ENCODE peak calls at places on chromosomes 4 and X, in seven cellular contexts. One of them, this sample, is unnamed.

GRCh38 chr4:4533461-4534169 is 8.2 kb downstream of the STX18 start:
- DNase-seq in COLO829: no peak
- DNase-seq in T-cell: no peak
- DNase-seq in CD8-positive, alpha-beta T cell: no peak
- DNase-seq in NCI-H2081 treated with DMSO at 0.1 percent for 48 hours: no peak
- DNase-seq in AG08395: no peak
- DNase-seq in RPMI8226: no peak
- DNase-seq in this sample: no peak

GRCh38 chrX:37652589-37653271 is 32.9 kb upstream of the XK start:
- DNase-seq in CD8-positive, alpha-beta T cell: no peak
- DNase-seq in COLO829: no peak
- DNase-seq in RPMI8226: no peak
- DNase-seq in T-cell: no peak
- DNase-seq in AG08395: no peak
- DNase-seq in NCI-H2081 treated with DMSO at 0.1 percent for 48 hours: no peak
- DNase-seq in this sample: no peak

GRCh38 chr4:91362125-91362524 is 941.6 kb upstream of the GRID2 start:
- DNase-seq in AG08395: no peak
- DNase-seq in COLO829: no peak
- DNase-seq in CD8-positive, alpha-beta T cell: no peak
- DNase-seq in NCI-H2081 treated with DMSO at 0.1 percent for 48 hours: no peak
- DNase-seq in T-cell: no peak
- DNase-seq in RPMI8226: no peak
- DNase-seq in this sample: no peak

GRCh38 chr4:183995489-183996049 is 90.5 kb downstream of the STOX2 start:
- DNase-seq in AG08395: peak; percentile 8
- DNase-seq in CD8-positive, alpha-beta T cell: no peak
- DNase-seq in COLO829: no peak
- DNase-seq in RPMI8226: no peak
- DNase-seq in NCI-H2081 treated with DMSO at 0.1 percent for 48 hours: no peak
- DNase-seq in T-cell: no peak
- DNase-seq in this sample: no peak

GRCh38 chrX:12446342-12447075 is 308.2 kb downstream of the FRMPD4 start:
- DNase-seq in CD8-positive, alpha-beta T cell: no peak
- DNase-seq in COLO829: no peak
- DNase-seq in T-cell: no peak
- DNase-seq in RPMI8226: no peak
- DNase-seq in NCI-H2081 treated with DMSO at 0.1 percent for 48 hours: no peak
- DNase-seq in AG08395: no peak
- DNase-seq in this sample: no peak

GRCh38 chr4:151361126-151361525 is 35.7 kb upstream of the SH3D19 start:
- DNase-seq in NCI-H2081 treated with DMSO at 0.1 percent for 48 hours: no peak
- DNase-seq in T-cell: no peak
- DNase-seq in AG08395: no peak
- DNase-seq in COLO829: no peak
- DNase-seq in CD8-positive, alpha-beta T cell: no peak
- DNase-seq in RPMI8226: no peak
- DNase-seq in this sample: no peak

GRCh38 chr4:36224969-36225903 is 19.1 kb downstream of the ARAP2 start:
- DNase-seq in CD8-positive, alpha-beta T cell: no peak
- DNase-seq in COLO829: peak; percentile 38
- DNase-seq in AG08395: no peak
- DNase-seq in T-cell: no peak
- DNase-seq in RPMI8226: no peak
- DNase-seq in NCI-H2081 treated with DMSO at 0.1 percent for 48 hours: no peak
- DNase-seq in this sample: no peak

GRCh38 chrX:45300638-45301037 is 100.0 kb upstream of the DIPK2B start:
- DNase-seq in CD8-positive, alpha-beta T cell: no peak
- DNase-seq in AG08395: no peak
- DNase-seq in NCI-H2081 treated with DMSO at 0.1 percent for 48 hours: no peak
- DNase-seq in T-cell: no peak
- DNase-seq in RPMI8226: no peak
- DNase-seq in COLO829: no peak
- DNase-seq in this sample: no peak

GRCh38 chr4:45453258-45453841 is 670.5 kb downstream of the GABRG1 start:
- DNase-seq in AG08395: no peak
- DNase-seq in RPMI8226: peak; percentile 17
- DNase-seq in NCI-H2081 treated with DMSO at 0.1 percent for 48 hours: peak; percentile 5
- DNase-seq in CD8-positive, alpha-beta T cell: no peak
- DNase-seq in COLO829: peak; percentile 8
- DNase-seq in T-cell: no peak
- DNase-seq in this sample: no peak

GRCh38 chrX:3216581-3216980 is 129.9 kb downstream of the MXRA5 start:
- DNase-seq in COLO829: no peak
- DNase-seq in RPMI8226: no peak
- DNase-seq in T-cell: no peak
- DNase-seq in CD8-positive, alpha-beta T cell: no peak
- DNase-seq in AG08395: peak; percentile 52
- DNase-seq in NCI-H2081 treated with DMSO at 0.1 percent for 48 hours: no peak
- DNase-seq in this sample: no peak

GRCh38 chrX:50903387-50904027 is 7.0 kb upstream of the BMP15 start:
- DNase-seq in AG08395: peak; percentile 52
- DNase-seq in T-cell: no peak
- DNase-seq in COLO829: peak; percentile 50
- DNase-seq in RPMI8226: peak; percentile 5
- DNase-seq in NCI-H2081 treated with DMSO at 0.1 percent for 48 hours: no peak
- DNase-seq in CD8-positive, alpha-beta T cell: no peak
- DNase-seq in this sample: no peak

GRCh38 chrX:5976332-5976731 is 252.3 kb downstream of the NLGN4X start:
- DNase-seq in RPMI8226: no peak
- DNase-seq in CD8-positive, alpha-beta T cell: no peak
- DNase-seq in AG08395: no peak
- DNase-seq in NCI-H2081 treated with DMSO at 0.1 percent for 48 hours: no peak
- DNase-seq in COLO829: no peak
- DNase-seq in T-cell: no peak
- DNase-seq in this sample: no peak

GRCh38 chr4:122285285-122285684 is 93.5 kb upstream of the ADAD1 start:
- DNase-seq in AG08395: peak; percentile 16
- DNase-seq in RPMI8226: no peak
- DNase-seq in T-cell: no peak
- DNase-seq in COLO829: peak; percentile 6
- DNase-seq in CD8-positive, alpha-beta T cell: no peak
- DNase-seq in NCI-H2081 treated with DMSO at 0.1 percent for 48 hours: no peak
- DNase-seq in this sample: no peak

GRCh38 chr4:118373614-118374255 is 20.9 kb upstream of the PRSS12 start:
- DNase-seq in T-cell: no peak
- DNase-seq in RPMI8226: no peak
- DNase-seq in AG08395: peak; percentile 51
- DNase-seq in NCI-H2081 treated with DMSO at 0.1 percent for 48 hours: no peak
- DNase-seq in COLO829: no peak
- DNase-seq in CD8-positive, alpha-beta T cell: no peak
- DNase-seq in this sample: no peak

GRCh38 chr4:23770011-23770410 is 119.8 kb downstream of the PPARGC1A start:
- DNase-seq in COLO829: peak; percentile 3
- DNase-seq in NCI-H2081 treated with DMSO at 0.1 percent for 48 hours: no peak
- DNase-seq in RPMI8226: no peak
- DNase-seq in AG08395: peak; percentile 34
- DNase-seq in T-cell: no peak
- DNase-seq in CD8-positive, alpha-beta T cell: no peak
- DNase-seq in this sample: no peak

GRCh38 chr4:146224331-146224966 is 10.1 kb downstream of the REELD1 start:
- DNase-seq in COLO829: no peak
- DNase-seq in CD8-positive, alpha-beta T cell: no peak
- DNase-seq in RPMI8226: no peak
- DNase-seq in T-cell: no peak
- DNase-seq in AG08395: no peak
- DNase-seq in NCI-H2081 treated with DMSO at 0.1 percent for 48 hours: no peak
- DNase-seq in this sample: no peak

GRCh38 chr4:105714071-105714521 is 5.5 kb downstream of the GSTCD start:
- DNase-seq in AG08395: no peak
- DNase-seq in COLO829: no peak
- DNase-seq in RPMI8226: peak; percentile 69
- DNase-seq in T-cell: no peak
- DNase-seq in NCI-H2081 treated with DMSO at 0.1 percent for 48 hours: no peak
- DNase-seq in CD8-positive, alpha-beta T cell: no peak
- DNase-seq in this sample: no peak

GRCh38 chr4:185912779-185913178 is 100.8 kb upstream of the SORBS2 start:
- DNase-seq in CD8-positive, alpha-beta T cell: no peak
- DNase-seq in T-cell: no peak
- DNase-seq in AG08395: peak; percentile 17
- DNase-seq in NCI-H2081 treated with DMSO at 0.1 percent for 48 hours: peak; percentile 82
- DNase-seq in RPMI8226: no peak
- DNase-seq in COLO829: no peak
- DNase-seq in this sample: peak; percentile 46

GRCh38 chrX:107935200-107935599 is 47.0 kb downstream of the TEX13B start:
- DNase-seq in T-cell: no peak
- DNase-seq in CD8-positive, alpha-beta T cell: no peak
- DNase-seq in RPMI8226: no peak
- DNase-seq in AG08395: peak; percentile 5
- DNase-seq in COLO829: peak; percentile 3
- DNase-seq in NCI-H2081 treated with DMSO at 0.1 percent for 48 hours: no peak
- DNase-seq in this sample: no peak

GRCh38 chr4:4332529-4332928 is 42.5 kb downstream of the ZBTB49 start:
- DNase-seq in CD8-positive, alpha-beta T cell: no peak
- DNase-seq in NCI-H2081 treated with DMSO at 0.1 percent for 48 hours: no peak
- DNase-seq in RPMI8226: no peak
- DNase-seq in COLO829: no peak
- DNase-seq in AG08395: no peak
- DNase-seq in T-cell: no peak
- DNase-seq in this sample: no peak

GRCh38 chrX:123424546-123424945 is 240.5 kb downstream of the GRIA3 start:
- DNase-seq in T-cell: no peak
- DNase-seq in COLO829: no peak
- DNase-seq in NCI-H2081 treated with DMSO at 0.1 percent for 48 hours: no peak
- DNase-seq in AG08395: peak; percentile 43
- DNase-seq in RPMI8226: no peak
- DNase-seq in CD8-positive, alpha-beta T cell: no peak
- DNase-seq in this sample: no peak

GRCh38 chr4:32884198-32884597 is 2164.0 kb downstream of the PCDH7 start:
- DNase-seq in COLO829: no peak
- DNase-seq in RPMI8226: no peak
- DNase-seq in T-cell: no peak
- DNase-seq in AG08395: peak; percentile 1
- DNase-seq in CD8-positive, alpha-beta T cell: no peak
- DNase-seq in NCI-H2081 treated with DMSO at 0.1 percent for 48 hours: no peak
- DNase-seq in this sample: no peak

GRCh38 chrX:70481871-70482270 is 37.2 kb downstream of the DLG3 start:
- DNase-seq in T-cell: no peak
- DNase-seq in AG08395: no peak
- DNase-seq in CD8-positive, alpha-beta T cell: no peak
- DNase-seq in NCI-H2081 treated with DMSO at 0.1 percent for 48 hours: no peak
- DNase-seq in COLO829: no peak
- DNase-seq in RPMI8226: no peak
- DNase-seq in this sample: no peak

GRCh38 chr4:184309241-184310170 is 91.8 kb upstream of the ENPP6 start:
- DNase-seq in CD8-positive, alpha-beta T cell: no peak
- DNase-seq in T-cell: no peak
- DNase-seq in NCI-H2081 treated with DMSO at 0.1 percent for 48 hours: no peak
- DNase-seq in RPMI8226: no peak
- DNase-seq in AG08395: no peak
- DNase-seq in COLO829: no peak
- DNase-seq in this sample: no peak

GRCh38 chr4:120991885-120992284 is 69.4 kb upstream of the PRDM5 start:
- DNase-seq in RPMI8226: no peak
- DNase-seq in T-cell: no peak
- DNase-seq in COLO829: no peak
- DNase-seq in NCI-H2081 treated with DMSO at 0.1 percent for 48 hours: no peak
- DNase-seq in CD8-positive, alpha-beta T cell: no peak
- DNase-seq in AG08395: no peak
- DNase-seq in this sample: no peak

GRCh38 chr4:68904786-68905185 is 46.8 kb downstream of the UGT2A3 start:
- DNase-seq in COLO829: no peak
- DNase-seq in T-cell: no peak
- DNase-seq in RPMI8226: no peak
- DNase-seq in AG08395: no peak
- DNase-seq in NCI-H2081 treated with DMSO at 0.1 percent for 48 hours: no peak
- DNase-seq in CD8-positive, alpha-beta T cell: no peak
- DNase-seq in this sample: no peak

GRCh38 chr4:19472669-19473068 is 779.0 kb upstream of the SLIT2 start:
- DNase-seq in RPMI8226: no peak
- DNase-seq in CD8-positive, alpha-beta T cell: no peak
- DNase-seq in AG08395: no peak
- DNase-seq in COLO829: no peak
- DNase-seq in T-cell: no peak
- DNase-seq in NCI-H2081 treated with DMSO at 0.1 percent for 48 hours: no peak
- DNase-seq in this sample: no peak

GRCh38 chrX:68821616-68822015 is 7.2 kb upstream of the EFNB1 start:
- DNase-seq in COLO829: no peak
- DNase-seq in T-cell: no peak
- DNase-seq in CD8-positive, alpha-beta T cell: no peak
- DNase-seq in RPMI8226: no peak
- DNase-seq in AG08395: no peak
- DNase-seq in NCI-H2081 treated with DMSO at 0.1 percent for 48 hours: no peak
- DNase-seq in this sample: no peak

GRCh38 chr4:24778427-24779225 is 16.7 kb upstream of the SOD3 start:
- DNase-seq in COLO829: no peak
- DNase-seq in AG08395: peak; percentile 88
- DNase-seq in NCI-H2081 treated with DMSO at 0.1 percent for 48 hours: no peak
- DNase-seq in T-cell: no peak
- DNase-seq in RPMI8226: no peak
- DNase-seq in CD8-positive, alpha-beta T cell: no peak
- DNase-seq in this sample: no peak

GRCh38 chr4:158750379-158750778 is 18.4 kb upstream of the FNIP2 start:
- DNase-seq in CD8-positive, alpha-beta T cell: no peak
- DNase-seq in NCI-H2081 treated with DMSO at 0.1 percent for 48 hours: no peak
- DNase-seq in T-cell: no peak
- DNase-seq in RPMI8226: no peak
- DNase-seq in AG08395: peak; percentile 82
- DNase-seq in COLO829: peak; percentile 40
- DNase-seq in this sample: no peak

GRCh38 chrX:69107231-69107739 is 58.0 kb downstream of the PJA1 start:
- DNase-seq in RPMI8226: no peak
- DNase-seq in T-cell: no peak
- DNase-seq in NCI-H2081 treated with DMSO at 0.1 percent for 48 hours: no peak
- DNase-seq in COLO829: no peak
- DNase-seq in AG08395: no peak
- DNase-seq in CD8-positive, alpha-beta T cell: no peak
- DNase-seq in this sample: no peak

GRCh38 chrX:110284159-110284558 is 33.7 kb downstream of the AMMECR1 start:
- DNase-seq in NCI-H2081 treated with DMSO at 0.1 percent for 48 hours: no peak
- DNase-seq in AG08395: peak; percentile 67
- DNase-seq in T-cell: no peak
- DNase-seq in RPMI8226: no peak
- DNase-seq in CD8-positive, alpha-beta T cell: no peak
- DNase-seq in COLO829: no peak
- DNase-seq in this sample: no peak

This sample was measured in NCI-H1930.